ENCODE peak calls at places on chromosomes 1 and 21, in ten cellular contexts. One of them, this sample, is unnamed.
A peak's percentile ranks its signal among the peaks of the same experiment; 100 is the strongest.

GRCh38 chr1:160618763-160619274 is 28.0 kb downstream of the SLAMF1 start:
- DNase-seq in activated T-helper 1 cell treated with anti-CD3 and anti-CD28 coated beads, Interleukin-2, amount 50 U/mL, for 16 hours: no peak
- DNase-seq in activated CD8-positive, alpha-beta memory T cell treated with anti-CD3 and anti-CD28 coated beads, Interleukin-2, amount 50 U/mL, for 4 hours: no peak
- DNase-seq in T47D: peak; percentile 18
- DNase-seq in HFF-Myc: no peak
- DNase-seq in stimulated activated CD4-positive, alpha-beta T cell treated with anti-CD3 and anti-CD28 coated beads, Interleukin-4, amount 100 ng/mL, for 4 hours: no peak
- DNase-seq in NCI-H1105: peak; percentile 0
- DNase-seq in NCI-H1417: no peak
- DNase-seq in cardiac fibroblast: no peak
- DNase-seq in progenitor cell of endocrine pancreas: no peak
- DNase-seq in this sample: peak; percentile 73

GRCh38 chr1:217891966-217892365 is 260.8 kb downstream of the SPATA17 start:
- DNase-seq in activated T-helper 1 cell treated with anti-CD3 and anti-CD28 coated beads, Interleukin-2, amount 50 U/mL, for 16 hours: no peak
- DNase-seq in activated CD8-positive, alpha-beta memory T cell treated with anti-CD3 and anti-CD28 coated beads, Interleukin-2, amount 50 U/mL, for 4 hours: no peak
- DNase-seq in T47D: no peak
- DNase-seq in HFF-Myc: no peak
- DNase-seq in NCI-H1105: no peak
- DNase-seq in progenitor cell of endocrine pancreas: no peak
- DNase-seq in cardiac fibroblast: no peak
- DNase-seq in stimulated activated CD4-positive, alpha-beta T cell treated with anti-CD3 and anti-CD28 coated beads, Interleukin-4, amount 100 ng/mL, for 4 hours: no peak
- DNase-seq in NCI-H1417: no peak
- DNase-seq in this sample: no peak

GRCh38 chr1:107870691-107871090 is 94.3 kb downstream of the VAV3 start:
- DNase-seq in NCI-H1417: no peak
- DNase-seq in stimulated activated CD4-positive, alpha-beta T cell treated with anti-CD3 and anti-CD28 coated beads, Interleukin-4, amount 100 ng/mL, for 4 hours: no peak
- DNase-seq in T47D: no peak
- DNase-seq in HFF-Myc: no peak
- DNase-seq in progenitor cell of endocrine pancreas: no peak
- DNase-seq in cardiac fibroblast: peak; percentile 22
- DNase-seq in NCI-H1105: no peak
- DNase-seq in activated T-helper 1 cell treated with anti-CD3 and anti-CD28 coated beads, Interleukin-2, amount 50 U/mL, for 16 hours: no peak
- DNase-seq in activated CD8-positive, alpha-beta memory T cell treated with anti-CD3 and anti-CD28 coated beads, Interleukin-2, amount 50 U/mL, for 4 hours: no peak
- DNase-seq in this sample: no peak

GRCh38 chr1:75503221-75503974 is 107.5 kb downstream of the SLC44A5 start:
- DNase-seq in T47D: no peak
- DNase-seq in stimulated activated CD4-positive, alpha-beta T cell treated with anti-CD3 and anti-CD28 coated beads, Interleukin-4, amount 100 ng/mL, for 4 hours: no peak
- DNase-seq in HFF-Myc: no peak
- DNase-seq in cardiac fibroblast: no peak
- DNase-seq in NCI-H1417: no peak
- DNase-seq in progenitor cell of endocrine pancreas: no peak
- DNase-seq in activated CD8-positive, alpha-beta memory T cell treated with anti-CD3 and anti-CD28 coated beads, Interleukin-2, amount 50 U/mL, for 4 hours: no peak
- DNase-seq in NCI-H1105: no peak
- DNase-seq in activated T-helper 1 cell treated with anti-CD3 and anti-CD28 coated beads, Interleukin-2, amount 50 U/mL, for 16 hours: no peak
- DNase-seq in this sample: no peak

GRCh38 chr1:218377143-218377660 is 32.1 kb downstream of the TGFB2 start:
- DNase-seq in activated T-helper 1 cell treated with anti-CD3 and anti-CD28 coated beads, Interleukin-2, amount 50 U/mL, for 16 hours: peak; percentile 43
- DNase-seq in activated CD8-positive, alpha-beta memory T cell treated with anti-CD3 and anti-CD28 coated beads, Interleukin-2, amount 50 U/mL, for 4 hours: peak; percentile 56
- DNase-seq in T47D: peak; percentile 69
- DNase-seq in progenitor cell of endocrine pancreas: no peak
- DNase-seq in stimulated activated CD4-positive, alpha-beta T cell treated with anti-CD3 and anti-CD28 coated beads, Interleukin-4, amount 100 ng/mL, for 4 hours: peak; percentile 21
- DNase-seq in HFF-Myc: peak; percentile 95
- DNase-seq in NCI-H1417: no peak
- DNase-seq in cardiac fibroblast: peak; percentile 98
- DNase-seq in NCI-H1105: no peak
- DNase-seq in this sample: peak; percentile 84

GRCh38 chr1:200437088-200437487 is 27.3 kb upstream of the ZNF281 start:
- DNase-seq in activated CD8-positive, alpha-beta memory T cell treated with anti-CD3 and anti-CD28 coated beads, Interleukin-2, amount 50 U/mL, for 4 hours: no peak
- DNase-seq in activated T-helper 1 cell treated with anti-CD3 and anti-CD28 coated beads, Interleukin-2, amount 50 U/mL, for 16 hours: no peak
- DNase-seq in T47D: no peak
- DNase-seq in NCI-H1417: no peak
- DNase-seq in stimulated activated CD4-positive, alpha-beta T cell treated with anti-CD3 and anti-CD28 coated beads, Interleukin-4, amount 100 ng/mL, for 4 hours: no peak
- DNase-seq in cardiac fibroblast: no peak
- DNase-seq in HFF-Myc: no peak
- DNase-seq in progenitor cell of endocrine pancreas: no peak
- DNase-seq in NCI-H1105: no peak
- DNase-seq in this sample: no peak

GRCh38 chr1:109201123-109201703 is 12.5 kb upstream of the SARS1 start:
- DNase-seq in activated CD8-positive, alpha-beta memory T cell treated with anti-CD3 and anti-CD28 coated beads, Interleukin-2, amount 50 U/mL, for 4 hours: peak; percentile 45
- DNase-seq in NCI-H1417: peak; percentile 7
- DNase-seq in NCI-H1105: peak; percentile 9
- DNase-seq in T47D: peak; percentile 41
- DNase-seq in progenitor cell of endocrine pancreas: no peak
- DNase-seq in cardiac fibroblast: peak; percentile 96
- DNase-seq in HFF-Myc: peak; percentile 51
- DNase-seq in activated T-helper 1 cell treated with anti-CD3 and anti-CD28 coated beads, Interleukin-2, amount 50 U/mL, for 16 hours: peak; percentile 29
- DNase-seq in stimulated activated CD4-positive, alpha-beta T cell treated with anti-CD3 and anti-CD28 coated beads, Interleukin-4, amount 100 ng/mL, for 4 hours: peak; percentile 51
- DNase-seq in this sample: peak; percentile 81

GRCh38 chr1:214289574-214290272 is 8.8 kb downstream of the SMYD2 start:
- DNase-seq in activated T-helper 1 cell treated with anti-CD3 and anti-CD28 coated beads, Interleukin-2, amount 50 U/mL, for 16 hours: no peak
- DNase-seq in progenitor cell of endocrine pancreas: no peak
- DNase-seq in activated CD8-positive, alpha-beta memory T cell treated with anti-CD3 and anti-CD28 coated beads, Interleukin-2, amount 50 U/mL, for 4 hours: no peak
- DNase-seq in T47D: no peak
- DNase-seq in NCI-H1105: no peak
- DNase-seq in stimulated activated CD4-positive, alpha-beta T cell treated with anti-CD3 and anti-CD28 coated beads, Interleukin-4, amount 100 ng/mL, for 4 hours: no peak
- DNase-seq in NCI-H1417: no peak
- DNase-seq in cardiac fibroblast: no peak
- DNase-seq in HFF-Myc: no peak
- DNase-seq in this sample: no peak

GRCh38 chr1:81470250-81470649 is 330.5 kb upstream of the ADGRL2 start:
- DNase-seq in activated CD8-positive, alpha-beta memory T cell treated with anti-CD3 and anti-CD28 coated beads, Interleukin-2, amount 50 U/mL, for 4 hours: no peak
- DNase-seq in cardiac fibroblast: no peak
- DNase-seq in stimulated activated CD4-positive, alpha-beta T cell treated with anti-CD3 and anti-CD28 coated beads, Interleukin-4, amount 100 ng/mL, for 4 hours: no peak
- DNase-seq in activated T-helper 1 cell treated with anti-CD3 and anti-CD28 coated beads, Interleukin-2, amount 50 U/mL, for 16 hours: no peak
- DNase-seq in progenitor cell of endocrine pancreas: no peak
- DNase-seq in NCI-H1105: no peak
- DNase-seq in T47D: no peak
- DNase-seq in HFF-Myc: no peak
- DNase-seq in NCI-H1417: no peak
- DNase-seq in this sample: no peak

GRCh38 chr1:66607458-66607857 is 73.5 kb downstream of the SGIP1 start:
- DNase-seq in cardiac fibroblast: no peak
- DNase-seq in stimulated activated CD4-positive, alpha-beta T cell treated with anti-CD3 and anti-CD28 coated beads, Interleukin-4, amount 100 ng/mL, for 4 hours: no peak
- DNase-seq in NCI-H1417: no peak
- DNase-seq in HFF-Myc: no peak
- DNase-seq in progenitor cell of endocrine pancreas: no peak
- DNase-seq in T47D: no peak
- DNase-seq in activated CD8-positive, alpha-beta memory T cell treated with anti-CD3 and anti-CD28 coated beads, Interleukin-2, amount 50 U/mL, for 4 hours: no peak
- DNase-seq in activated T-helper 1 cell treated with anti-CD3 and anti-CD28 coated beads, Interleukin-2, amount 50 U/mL, for 16 hours: no peak
- DNase-seq in NCI-H1105: no peak
- DNase-seq in this sample: no peak

GRCh38 chr1:198497326-198498220 is 42.9 kb downstream of the ATP6V1G3 start:
- DNase-seq in NCI-H1105: no peak
- DNase-seq in T47D: no peak
- DNase-seq in cardiac fibroblast: peak; percentile 64
- DNase-seq in progenitor cell of endocrine pancreas: no peak
- DNase-seq in NCI-H1417: no peak
- DNase-seq in HFF-Myc: no peak
- DNase-seq in stimulated activated CD4-positive, alpha-beta T cell treated with anti-CD3 and anti-CD28 coated beads, Interleukin-4, amount 100 ng/mL, for 4 hours: no peak
- DNase-seq in activated CD8-positive, alpha-beta memory T cell treated with anti-CD3 and anti-CD28 coated beads, Interleukin-2, amount 50 U/mL, for 4 hours: no peak
- DNase-seq in activated T-helper 1 cell treated with anti-CD3 and anti-CD28 coated beads, Interleukin-2, amount 50 U/mL, for 16 hours: no peak
- DNase-seq in this sample: no peak

GRCh38 chr1:35855016-35855700 is 27.9 kb upstream of the AGO1 start:
- DNase-seq in stimulated activated CD4-positive, alpha-beta T cell treated with anti-CD3 and anti-CD28 coated beads, Interleukin-4, amount 100 ng/mL, for 4 hours: no peak
- DNase-seq in activated CD8-positive, alpha-beta memory T cell treated with anti-CD3 and anti-CD28 coated beads, Interleukin-2, amount 50 U/mL, for 4 hours: no peak
- DNase-seq in progenitor cell of endocrine pancreas: no peak
- DNase-seq in activated T-helper 1 cell treated with anti-CD3 and anti-CD28 coated beads, Interleukin-2, amount 50 U/mL, for 16 hours: no peak
- DNase-seq in NCI-H1417: no peak
- DNase-seq in NCI-H1105: no peak
- DNase-seq in T47D: peak; percentile 41
- DNase-seq in HFF-Myc: peak; percentile 16
- DNase-seq in cardiac fibroblast: no peak
- DNase-seq in this sample: no peak

GRCh38 chr1:238991730-238992490 is 394.5 kb upstream of the CHRM3 start:
- DNase-seq in HFF-Myc: no peak
- DNase-seq in progenitor cell of endocrine pancreas: no peak
- DNase-seq in T47D: no peak
- DNase-seq in stimulated activated CD4-positive, alpha-beta T cell treated with anti-CD3 and anti-CD28 coated beads, Interleukin-4, amount 100 ng/mL, for 4 hours: no peak
- DNase-seq in NCI-H1417: no peak
- DNase-seq in activated CD8-positive, alpha-beta memory T cell treated with anti-CD3 and anti-CD28 coated beads, Interleukin-2, amount 50 U/mL, for 4 hours: no peak
- DNase-seq in NCI-H1105: no peak
- DNase-seq in cardiac fibroblast: peak; percentile 2
- DNase-seq in activated T-helper 1 cell treated with anti-CD3 and anti-CD28 coated beads, Interleukin-2, amount 50 U/mL, for 16 hours: no peak
- DNase-seq in this sample: no peak

GRCh38 chr21:45990741-45991605 is 9.4 kb downstream of the COL6A1 start:
- DNase-seq in NCI-H1105: no peak
- DNase-seq in activated T-helper 1 cell treated with anti-CD3 and anti-CD28 coated beads, Interleukin-2, amount 50 U/mL, for 16 hours: no peak
- DNase-seq in HFF-Myc: no peak
- DNase-seq in cardiac fibroblast: no peak
- DNase-seq in progenitor cell of endocrine pancreas: no peak
- DNase-seq in stimulated activated CD4-positive, alpha-beta T cell treated with anti-CD3 and anti-CD28 coated beads, Interleukin-4, amount 100 ng/mL, for 4 hours: no peak
- DNase-seq in T47D: no peak
- DNase-seq in NCI-H1417: no peak
- DNase-seq in activated CD8-positive, alpha-beta memory T cell treated with anti-CD3 and anti-CD28 coated beads, Interleukin-2, amount 50 U/mL, for 4 hours: peak; percentile 13
- DNase-seq in this sample: peak; percentile 53

GRCh38 chr1:22045604-22046228 is 6.8 kb upstream of the CDC42 start:
- DNase-seq in progenitor cell of endocrine pancreas: no peak
- DNase-seq in T47D: no peak
- DNase-seq in NCI-H1105: no peak
- DNase-seq in HFF-Myc: no peak
- DNase-seq in cardiac fibroblast: peak; percentile 68
- DNase-seq in activated CD8-positive, alpha-beta memory T cell treated with anti-CD3 and anti-CD28 coated beads, Interleukin-2, amount 50 U/mL, for 4 hours: no peak
- DNase-seq in stimulated activated CD4-positive, alpha-beta T cell treated with anti-CD3 and anti-CD28 coated beads, Interleukin-4, amount 100 ng/mL, for 4 hours: no peak
- DNase-seq in NCI-H1417: no peak
- DNase-seq in activated T-helper 1 cell treated with anti-CD3 and anti-CD28 coated beads, Interleukin-2, amount 50 U/mL, for 16 hours: no peak
- DNase-seq in this sample: no peak

GRCh38 chr1:154607084-154607747 is 770 bp downstream of the ADAR start:
- DNase-seq in stimulated activated CD4-positive, alpha-beta T cell treated with anti-CD3 and anti-CD28 coated beads, Interleukin-4, amount 100 ng/mL, for 4 hours: no peak
- DNase-seq in cardiac fibroblast: peak; percentile 71
- DNase-seq in activated T-helper 1 cell treated with anti-CD3 and anti-CD28 coated beads, Interleukin-2, amount 50 U/mL, for 16 hours: no peak
- DNase-seq in activated CD8-positive, alpha-beta memory T cell treated with anti-CD3 and anti-CD28 coated beads, Interleukin-2, amount 50 U/mL, for 4 hours: no peak
- DNase-seq in HFF-Myc: no peak
- DNase-seq in NCI-H1105: no peak
- DNase-seq in T47D: peak; percentile 44
- DNase-seq in NCI-H1417: no peak
- DNase-seq in progenitor cell of endocrine pancreas: no peak
- DNase-seq in this sample: no peak

GRCh38 chr1:15196807-15197530 is 43.4 kb downstream of the TMEM51 start:
- DNase-seq in stimulated activated CD4-positive, alpha-beta T cell treated with anti-CD3 and anti-CD28 coated beads, Interleukin-4, amount 100 ng/mL, for 4 hours: no peak
- DNase-seq in NCI-H1105: no peak
- DNase-seq in cardiac fibroblast: no peak
- DNase-seq in HFF-Myc: no peak
- DNase-seq in T47D: no peak
- DNase-seq in activated CD8-positive, alpha-beta memory T cell treated with anti-CD3 and anti-CD28 coated beads, Interleukin-2, amount 50 U/mL, for 4 hours: no peak
- DNase-seq in activated T-helper 1 cell treated with anti-CD3 and anti-CD28 coated beads, Interleukin-2, amount 50 U/mL, for 16 hours: no peak
- DNase-seq in progenitor cell of endocrine pancreas: no peak
- DNase-seq in NCI-H1417: peak; percentile 78
- DNase-seq in this sample: peak; percentile 22

GRCh38 chr1:24415910-24416665 is 486 bp downstream of the NIPAL3 start:
- DNase-seq in activated T-helper 1 cell treated with anti-CD3 and anti-CD28 coated beads, Interleukin-2, amount 50 U/mL, for 16 hours: no peak
- DNase-seq in progenitor cell of endocrine pancreas: no peak
- DNase-seq in NCI-H1105: no peak
- DNase-seq in NCI-H1417: peak; percentile 35
- DNase-seq in cardiac fibroblast: no peak
- DNase-seq in activated CD8-positive, alpha-beta memory T cell treated with anti-CD3 and anti-CD28 coated beads, Interleukin-2, amount 50 U/mL, for 4 hours: no peak
- DNase-seq in T47D: peak; percentile 16
- DNase-seq in HFF-Myc: no peak
- DNase-seq in stimulated activated CD4-positive, alpha-beta T cell treated with anti-CD3 and anti-CD28 coated beads, Interleukin-4, amount 100 ng/mL, for 4 hours: no peak
- DNase-seq in this sample: no peak

GRCh38 chr1:179017383-179018326 is 8.0 kb upstream of the FAM20B start:
- DNase-seq in T47D: no peak
- DNase-seq in stimulated activated CD4-positive, alpha-beta T cell treated with anti-CD3 and anti-CD28 coated beads, Interleukin-4, amount 100 ng/mL, for 4 hours: no peak
- DNase-seq in cardiac fibroblast: no peak
- DNase-seq in HFF-Myc: no peak
- DNase-seq in progenitor cell of endocrine pancreas: no peak
- DNase-seq in activated CD8-positive, alpha-beta memory T cell treated with anti-CD3 and anti-CD28 coated beads, Interleukin-2, amount 50 U/mL, for 4 hours: no peak
- DNase-seq in activated T-helper 1 cell treated with anti-CD3 and anti-CD28 coated beads, Interleukin-2, amount 50 U/mL, for 16 hours: no peak
- DNase-seq in NCI-H1105: no peak
- DNase-seq in NCI-H1417: no peak
- DNase-seq in this sample: no peak

GRCh38 chr1:232039303-232039702 is 412.7 kb downstream of the DISC1 start:
- DNase-seq in NCI-H1105: no peak
- DNase-seq in activated CD8-positive, alpha-beta memory T cell treated with anti-CD3 and anti-CD28 coated beads, Interleukin-2, amount 50 U/mL, for 4 hours: no peak
- DNase-seq in cardiac fibroblast: peak; percentile 36
- DNase-seq in T47D: no peak
- DNase-seq in activated T-helper 1 cell treated with anti-CD3 and anti-CD28 coated beads, Interleukin-2, amount 50 U/mL, for 16 hours: no peak
- DNase-seq in progenitor cell of endocrine pancreas: no peak
- DNase-seq in HFF-Myc: no peak
- DNase-seq in stimulated activated CD4-positive, alpha-beta T cell treated with anti-CD3 and anti-CD28 coated beads, Interleukin-4, amount 100 ng/mL, for 4 hours: no peak
- DNase-seq in NCI-H1417: no peak
- DNase-seq in this sample: no peak

GRCh38 chr1:48616710-48617109 is 144.7 kb upstream of the SPATA6 start:
- DNase-seq in activated T-helper 1 cell treated with anti-CD3 and anti-CD28 coated beads, Interleukin-2, amount 50 U/mL, for 16 hours: no peak
- DNase-seq in T47D: no peak
- DNase-seq in HFF-Myc: no peak
- DNase-seq in NCI-H1105: no peak
- DNase-seq in cardiac fibroblast: no peak
- DNase-seq in stimulated activated CD4-positive, alpha-beta T cell treated with anti-CD3 and anti-CD28 coated beads, Interleukin-4, amount 100 ng/mL, for 4 hours: no peak
- DNase-seq in progenitor cell of endocrine pancreas: no peak
- DNase-seq in activated CD8-positive, alpha-beta memory T cell treated with anti-CD3 and anti-CD28 coated beads, Interleukin-2, amount 50 U/mL, for 4 hours: no peak
- DNase-seq in NCI-H1417: no peak
- DNase-seq in this sample: no peak

GRCh38 chr1:112538883-112539282 is 30.1 kb downstream of the WNT2B start:
- DNase-seq in HFF-Myc: no peak
- DNase-seq in activated T-helper 1 cell treated with anti-CD3 and anti-CD28 coated beads, Interleukin-2, amount 50 U/mL, for 16 hours: no peak
- DNase-seq in stimulated activated CD4-positive, alpha-beta T cell treated with anti-CD3 and anti-CD28 coated beads, Interleukin-4, amount 100 ng/mL, for 4 hours: no peak
- DNase-seq in cardiac fibroblast: no peak
- DNase-seq in activated CD8-positive, alpha-beta memory T cell treated with anti-CD3 and anti-CD28 coated beads, Interleukin-2, amount 50 U/mL, for 4 hours: no peak
- DNase-seq in T47D: no peak
- DNase-seq in NCI-H1417: no peak
- DNase-seq in NCI-H1105: no peak
- DNase-seq in progenitor cell of endocrine pancreas: no peak
- DNase-seq in this sample: no peak

GRCh38 chr1:159996653-159997052 is 35.1 kb downstream of the PIGM start:
- DNase-seq in NCI-H1105: no peak
- DNase-seq in activated CD8-positive, alpha-beta memory T cell treated with anti-CD3 and anti-CD28 coated beads, Interleukin-2, amount 50 U/mL, for 4 hours: no peak
- DNase-seq in HFF-Myc: peak; percentile 29
- DNase-seq in stimulated activated CD4-positive, alpha-beta T cell treated with anti-CD3 and anti-CD28 coated beads, Interleukin-4, amount 100 ng/mL, for 4 hours: no peak
- DNase-seq in activated T-helper 1 cell treated with anti-CD3 and anti-CD28 coated beads, Interleukin-2, amount 50 U/mL, for 16 hours: no peak
- DNase-seq in progenitor cell of endocrine pancreas: no peak
- DNase-seq in NCI-H1417: no peak
- DNase-seq in T47D: no peak
- DNase-seq in cardiac fibroblast: peak; percentile 94
- DNase-seq in this sample: no peak

GRCh38 chr21:45617021-45617930 is 26.2 kb upstream of the PCBP3 start:
- DNase-seq in progenitor cell of endocrine pancreas: no peak
- DNase-seq in activated T-helper 1 cell treated with anti-CD3 and anti-CD28 coated beads, Interleukin-2, amount 50 U/mL, for 16 hours: no peak
- DNase-seq in NCI-H1417: no peak
- DNase-seq in stimulated activated CD4-positive, alpha-beta T cell treated with anti-CD3 and anti-CD28 coated beads, Interleukin-4, amount 100 ng/mL, for 4 hours: no peak
- DNase-seq in activated CD8-positive, alpha-beta memory T cell treated with anti-CD3 and anti-CD28 coated beads, Interleukin-2, amount 50 U/mL, for 4 hours: peak; percentile 14
- DNase-seq in HFF-Myc: no peak
- DNase-seq in cardiac fibroblast: no peak
- DNase-seq in NCI-H1105: no peak
- DNase-seq in T47D: peak; percentile 37
- DNase-seq in this sample: peak; percentile 62

GRCh38 chr21:41947596-41948403 is 6.0 kb downstream of the C2CD2 start:
- DNase-seq in HFF-Myc: no peak
- DNase-seq in NCI-H1417: no peak
- DNase-seq in activated T-helper 1 cell treated with anti-CD3 and anti-CD28 coated beads, Interleukin-2, amount 50 U/mL, for 16 hours: no peak
- DNase-seq in progenitor cell of endocrine pancreas: no peak
- DNase-seq in NCI-H1105: no peak
- DNase-seq in cardiac fibroblast: peak; percentile 51
- DNase-seq in stimulated activated CD4-positive, alpha-beta T cell treated with anti-CD3 and anti-CD28 coated beads, Interleukin-4, amount 100 ng/mL, for 4 hours: no peak
- DNase-seq in activated CD8-positive, alpha-beta memory T cell treated with anti-CD3 and anti-CD28 coated beads, Interleukin-2, amount 50 U/mL, for 4 hours: no peak
- DNase-seq in T47D: no peak
- DNase-seq in this sample: no peak

GRCh38 chr1:6601049-6601864 is 1.4 kb downstream of the KLHL21 start:
- DNase-seq in NCI-H1417: peak; percentile 35
- DNase-seq in activated T-helper 1 cell treated with anti-CD3 and anti-CD28 coated beads, Interleukin-2, amount 50 U/mL, for 16 hours: peak; percentile 74
- DNase-seq in HFF-Myc: peak; percentile 80
- DNase-seq in NCI-H1105: peak; percentile 25
- DNase-seq in cardiac fibroblast: peak; percentile 99
- DNase-seq in progenitor cell of endocrine pancreas: no peak
- DNase-seq in stimulated activated CD4-positive, alpha-beta T cell treated with anti-CD3 and anti-CD28 coated beads, Interleukin-4, amount 100 ng/mL, for 4 hours: peak; percentile 70
- DNase-seq in T47D: peak; percentile 72
- DNase-seq in activated CD8-positive, alpha-beta memory T cell treated with anti-CD3 and anti-CD28 coated beads, Interleukin-2, amount 50 U/mL, for 4 hours: peak; percentile 81
- DNase-seq in this sample: peak; percentile 93

GRCh38 chr21:43712268-43712942 is 6.5 kb upstream of the PDXK start:
- DNase-seq in activated T-helper 1 cell treated with anti-CD3 and anti-CD28 coated beads, Interleukin-2, amount 50 U/mL, for 16 hours: no peak
- DNase-seq in NCI-H1105: no peak
- DNase-seq in NCI-H1417: peak; percentile 62
- DNase-seq in activated CD8-positive, alpha-beta memory T cell treated with anti-CD3 and anti-CD28 coated beads, Interleukin-2, amount 50 U/mL, for 4 hours: no peak
- DNase-seq in progenitor cell of endocrine pancreas: no peak
- DNase-seq in cardiac fibroblast: peak; percentile 58
- DNase-seq in T47D: peak; percentile 92
- DNase-seq in stimulated activated CD4-positive, alpha-beta T cell treated with anti-CD3 and anti-CD28 coated beads, Interleukin-4, amount 100 ng/mL, for 4 hours: no peak
- DNase-seq in HFF-Myc: no peak
- DNase-seq in this sample: no peak

GRCh38 chr1:229768232-229768631 is 142.2 kb downstream of the URB2 start:
- DNase-seq in progenitor cell of endocrine pancreas: no peak
- DNase-seq in T47D: peak; percentile 89
- DNase-seq in activated CD8-positive, alpha-beta memory T cell treated with anti-CD3 and anti-CD28 coated beads, Interleukin-2, amount 50 U/mL, for 4 hours: no peak
- DNase-seq in stimulated activated CD4-positive, alpha-beta T cell treated with anti-CD3 and anti-CD28 coated beads, Interleukin-4, amount 100 ng/mL, for 4 hours: no peak
- DNase-seq in NCI-H1105: peak; percentile 57
- DNase-seq in cardiac fibroblast: no peak
- DNase-seq in HFF-Myc: no peak
- DNase-seq in NCI-H1417: peak; percentile 85
- DNase-seq in activated T-helper 1 cell treated with anti-CD3 and anti-CD28 coated beads, Interleukin-2, amount 50 U/mL, for 16 hours: no peak
- DNase-seq in this sample: no peak

This sample was measured in activated effector memory CD4-positive, alpha-beta T cell treated with anti-CD3 and anti-CD28 coated beads, Interleukin-2, amount 50 U/mL, for 16 hours.